ENCODE peak calls at places on chromosomes 11 and 22, in seven cellular contexts. B is CD8-positive, alpha-beta T cell; M is AML-193; V is G401; Y is RPMI8226; O is fibroblast of the conjunctiva; J is OCI-LY7. R is an unnamed sample.
A peak's percentile ranks its signal among the peaks of the same experiment; 100 is the strongest.

GRCh38 chr22:36461665-36462474 is 19.6 kb downstream of the TXN2 start:
- DNase-seq in B (no peak), M (no peak), V (no peak), Y (no peak), O (no peak), J (no peak), R (no peak)

GRCh38 chr11:3154001-3154599 is 11.0 kb downstream of the OSBPL5 start:
- DNase-seq in B (no peak), M (no peak), V (no peak), Y (no peak), O (no peak), J (no peak), R (no peak)

GRCh38 chr22:33579448-33580093 is 340.7 kb downstream of the LARGE1 start:
- DNase-seq in B (peak; percentile 5), M (peak; percentile 12), V (peak; percentile 40), Y (peak; percentile 55), O (no peak), J (peak; percentile 80), R (no peak)

GRCh38 chr11:22666700-22667439 is 459 bp downstream of the GAS2 start:
- DNase-seq in B (no peak), M (no peak), V (no peak), Y (no peak), O (peak; percentile 6), J (no peak), R (no peak)

GRCh38 chr11:85167038-85167437 is 460.1 kb downstream of the DLG2 start:
- DNase-seq in B (no peak), M (no peak), V (no peak), Y (no peak), O (no peak), J (no peak), R (no peak)

GRCh38 chr11:68325894-68326220 is 13.5 kb downstream of the LRP5 start:
- DNase-seq in B (no peak), M (no peak), V (no peak), Y (no peak), O (no peak), J (no peak), R (no peak)

GRCh38 chr11:78281511-78281910 is 92.8 kb downstream of the USP35 start:
- DNase-seq in B (no peak), M (no peak), V (no peak), Y (no peak), O (no peak), J (no peak), R (no peak)

GRCh38 chr22:32904044-32904443 is 102.5 kb downstream of the TIMP3 start:
- DNase-seq in B (no peak), M (no peak), V (peak; percentile 38), Y (peak; percentile 12), O (no peak), J (peak; percentile 35), R (no peak)

GRCh38 chr11:68992743-68993255 is 12.0 kb upstream of the MRGPRD start:
- DNase-seq in B (no peak), M (no peak), V (no peak), Y (no peak), O (no peak), J (no peak), R (no peak)

GRCh38 chr11:43486141-43486540 is 127.4 kb downstream of the TTC17 start:
- DNase-seq in B (no peak), M (no peak), V (no peak), Y (no peak), O (no peak), J (no peak), R (no peak)

R was measured in SIG-M5.